ENCODE peak calls at places on chromosome 1, in nine cellular contexts. One of them, this sample, is unnamed.

GRCh38 chr1:116168277-116169032 is 57.3 kb downstream of the MAB21L3 start:
- DNase-seq in posterior vena cava: peak; percentile 96
- DNase-seq in endothelial cell: peak; percentile 87
- DNase-seq in A549: peak; percentile 48
- DNase-seq in foreskin fibroblast: peak; percentile 90
- DNase-seq in CD4-positive, alpha-beta T cell: peak; percentile 83
- DNase-seq in activated naive CD4-positive, alpha-beta T cell: peak; percentile 63
- DNase-seq in PC-9: peak; percentile 76
- DNase-seq in endodermal cell: peak; percentile 90
- DNase-seq in this sample: peak; percentile 77

GRCh38 chr1:232627645-232628334 is 2.1 kb downstream of the SIPA1L2 start:
- DNase-seq in posterior vena cava: no peak
- DNase-seq in endothelial cell: no peak
- DNase-seq in A549: peak; percentile 72
- DNase-seq in foreskin fibroblast: peak; percentile 7
- DNase-seq in CD4-positive, alpha-beta T cell: no peak
- DNase-seq in activated naive CD4-positive, alpha-beta T cell: no peak
- DNase-seq in PC-9: no peak
- DNase-seq in endodermal cell: peak; percentile 59
- DNase-seq in this sample: peak; percentile 87

GRCh38 chr1:107272321-107272720 is 131.5 kb downstream of the NTNG1 start:
- DNase-seq in posterior vena cava: no peak
- DNase-seq in endothelial cell: no peak
- DNase-seq in A549: no peak
- DNase-seq in foreskin fibroblast: no peak
- DNase-seq in CD4-positive, alpha-beta T cell: no peak
- DNase-seq in activated naive CD4-positive, alpha-beta T cell: no peak
- DNase-seq in PC-9: no peak
- DNase-seq in endodermal cell: no peak
- DNase-seq in this sample: no peak

GRCh38 chr1:44947774-44948311 is 38.6 kb downstream of the EIF2B3 start:
- DNase-seq in posterior vena cava: no peak
- DNase-seq in endothelial cell: no peak
- DNase-seq in A549: no peak
- DNase-seq in foreskin fibroblast: peak; percentile 24
- DNase-seq in CD4-positive, alpha-beta T cell: no peak
- DNase-seq in activated naive CD4-positive, alpha-beta T cell: no peak
- DNase-seq in PC-9: no peak
- DNase-seq in endodermal cell: no peak
- DNase-seq in this sample: no peak

GRCh38 chr1:172390620-172391491 is 29.6 kb upstream of the C1orf105 start:
- DNase-seq in posterior vena cava: no peak
- DNase-seq in endothelial cell: no peak
- DNase-seq in A549: no peak
- DNase-seq in foreskin fibroblast: peak; percentile 84
- DNase-seq in CD4-positive, alpha-beta T cell: no peak
- DNase-seq in activated naive CD4-positive, alpha-beta T cell: no peak
- DNase-seq in PC-9: no peak
- DNase-seq in endodermal cell: peak; percentile 64
- DNase-seq in this sample: peak; percentile 23

GRCh38 chr1:18256318-18257235 is 149.0 kb downstream of the IGSF21 start:
- DNase-seq in posterior vena cava: no peak
- DNase-seq in endothelial cell: peak; percentile 91
- DNase-seq in A549: peak; percentile 11
- DNase-seq in foreskin fibroblast: peak; percentile 28
- DNase-seq in CD4-positive, alpha-beta T cell: no peak
- DNase-seq in activated naive CD4-positive, alpha-beta T cell: no peak
- DNase-seq in PC-9: peak; percentile 27
- DNase-seq in endodermal cell: peak; percentile 97
- DNase-seq in this sample: peak; percentile 87

GRCh38 chr1:87787551-87787950 is 458.9 kb downstream of the LMO4 start:
- DNase-seq in posterior vena cava: no peak
- DNase-seq in endothelial cell: no peak
- DNase-seq in A549: peak; percentile 21
- DNase-seq in foreskin fibroblast: no peak
- DNase-seq in CD4-positive, alpha-beta T cell: no peak
- DNase-seq in activated naive CD4-positive, alpha-beta T cell: no peak
- DNase-seq in PC-9: no peak
- DNase-seq in endodermal cell: peak; percentile 59
- DNase-seq in this sample: peak; percentile 63

GRCh38 chr1:224435318-224435763 is 744 bp upstream of the WDR26 start:
- DNase-seq in posterior vena cava: no peak
- DNase-seq in endothelial cell: no peak
- DNase-seq in A549: no peak
- DNase-seq in foreskin fibroblast: peak; percentile 93
- DNase-seq in CD4-positive, alpha-beta T cell: no peak
- DNase-seq in activated naive CD4-positive, alpha-beta T cell: no peak
- DNase-seq in PC-9: no peak
- DNase-seq in endodermal cell: no peak
- DNase-seq in this sample: peak; percentile 49

GRCh38 chr1:32101233-32101681 is 6.6 kb upstream of the KPNA6 start:
- DNase-seq in posterior vena cava: no peak
- DNase-seq in endothelial cell: no peak
- DNase-seq in A549: no peak
- DNase-seq in foreskin fibroblast: peak; percentile 77
- DNase-seq in CD4-positive, alpha-beta T cell: no peak
- DNase-seq in activated naive CD4-positive, alpha-beta T cell: no peak
- DNase-seq in PC-9: no peak
- DNase-seq in endodermal cell: no peak
- DNase-seq in this sample: peak; percentile 68

GRCh38 chr1:201781447-201781846 is 47.5 kb upstream of the IPO9 start:
- DNase-seq in posterior vena cava: no peak
- DNase-seq in endothelial cell: no peak
- DNase-seq in A549: no peak
- DNase-seq in foreskin fibroblast: peak; percentile 54
- DNase-seq in CD4-positive, alpha-beta T cell: no peak
- DNase-seq in activated naive CD4-positive, alpha-beta T cell: no peak
- DNase-seq in PC-9: no peak
- DNase-seq in endodermal cell: no peak
- DNase-seq in this sample: no peak

GRCh38 chr1:220370041-220370700 is 97.9 kb upstream of the RAB3GAP2 start:
- DNase-seq in posterior vena cava: no peak
- DNase-seq in endothelial cell: no peak
- DNase-seq in A549: peak; percentile 11
- DNase-seq in foreskin fibroblast: peak; percentile 95
- DNase-seq in CD4-positive, alpha-beta T cell: no peak
- DNase-seq in activated naive CD4-positive, alpha-beta T cell: no peak
- DNase-seq in PC-9: peak; percentile 77
- DNase-seq in endodermal cell: peak; percentile 69
- DNase-seq in this sample: peak; percentile 75

GRCh38 chr1:51231121-51231520 is 5.0 kb upstream of the RNF11 start:
- DNase-seq in posterior vena cava: no peak
- DNase-seq in endothelial cell: no peak
- DNase-seq in A549: no peak
- DNase-seq in foreskin fibroblast: peak; percentile 3
- DNase-seq in CD4-positive, alpha-beta T cell: no peak
- DNase-seq in activated naive CD4-positive, alpha-beta T cell: no peak
- DNase-seq in PC-9: no peak
- DNase-seq in endodermal cell: no peak
- DNase-seq in this sample: no peak

GRCh38 chr1:95002657-95003432 is 69.9 kb downstream of the ALG14 start:
- DNase-seq in posterior vena cava: no peak
- DNase-seq in endothelial cell: no peak
- DNase-seq in A549: no peak
- DNase-seq in foreskin fibroblast: peak; percentile 51
- DNase-seq in CD4-positive, alpha-beta T cell: no peak
- DNase-seq in activated naive CD4-positive, alpha-beta T cell: no peak
- DNase-seq in PC-9: no peak
- DNase-seq in endodermal cell: no peak
- DNase-seq in this sample: peak; percentile 71

GRCh38 chr1:200183637-200184036 is 156.1 kb downstream of the NR5A2 start:
- DNase-seq in posterior vena cava: no peak
- DNase-seq in endothelial cell: no peak
- DNase-seq in A549: no peak
- DNase-seq in foreskin fibroblast: no peak
- DNase-seq in CD4-positive, alpha-beta T cell: no peak
- DNase-seq in activated naive CD4-positive, alpha-beta T cell: no peak
- DNase-seq in PC-9: no peak
- DNase-seq in endodermal cell: no peak
- DNase-seq in this sample: no peak